ENCODE peak calls at places on chromosome 21, in ten cellular contexts. D, N, M, O, A, Z, P, J, C and E are unnamed samples.

GRCh38 chr21:26405735-26406361 is 167.2 kb downstream of the CYYR1 start:
- DNase-seq in D (peak), N (peak), M (peak), O (peak), A (peak), Z (peak), P (no peak), J (peak), C (no peak), E (peak)

GRCh38 chr21:46605759-46606426 is 1.0 kb upstream of the S100B start:
- DNase-seq in D (no peak), N (no peak), M (no peak), O (no peak), A (no peak), Z (no peak), P (peak), J (no peak), C (peak), E (no peak)

GRCh38 chr21:41621523-41621922 is 113.6 kb upstream of the TMPRSS2 start:
- DNase-seq in D (no peak), N (no peak), M (no peak), O (no peak), A (no peak), Z (peak), P (no peak), J (peak), C (no peak), E (no peak)

GRCh38 chr21:41701749-41702148 is 65.1 kb downstream of the RIPK4 start:
- DNase-seq in D (no peak), N (peak), M (no peak), O (no peak), A (no peak), Z (peak), P (no peak), J (no peak), C (no peak), E (no peak)

GRCh38 chr21:31914472-31914871 is 41.7 kb downstream of the HUNK start:
- DNase-seq in D (no peak), N (no peak), M (no peak), O (no peak), A (no peak), Z (no peak), P (no peak), J (no peak), C (no peak), E (no peak)

GRCh38 chr21:40847956-40848355 is 998 bp upstream of the DSCAM start:
- DNase-seq in D (no peak), N (no peak), M (peak), O (no peak), A (no peak), Z (no peak), P (no peak), J (no peak), C (no peak), E (no peak)

GRCh38 chr21:28136687-28137086 is 856.0 kb downstream of the LTN1 start:
- DNase-seq in D (no peak), N (no peak), M (no peak), O (no peak), A (no peak), Z (no peak), P (no peak), J (no peak), C (no peak), E (no peak)

GRCh38 chr21:38244885-38245869 is 11.6 kb upstream of the KCNJ15 start:
- DNase-seq in D (peak), N (no peak), M (no peak), O (peak), A (peak), Z (peak), P (no peak), J (peak), C (peak), E (no peak)

GRCh38 chr21:44509539-44509938 is 30.5 kb downstream of the KRTAP10-1 start:
- DNase-seq in D (no peak), N (no peak), M (no peak), O (no peak), A (no peak), Z (no peak), P (no peak), J (no peak), C (no peak), E (no peak)

GRCh38 chr21:39003982-39004775 is 179.1 kb downstream of the PSMG1 start:
- DNase-seq in D (peak), N (no peak), M (no peak), O (peak), A (peak), Z (peak), P (no peak), J (peak), C (no peak), E (no peak)

GRCh38 chr21:38267136-38267535 is 10.3 kb downstream of the KCNJ15 start:
- DNase-seq in D (no peak), N (no peak), M (no peak), O (no peak), A (no peak), Z (peak), P (no peak), J (no peak), C (no peak), E (no peak)

GRCh38 chr21:14863745-14864210 is 201.0 kb downstream of the NRIP1 start:
- DNase-seq in D (peak), N (peak), M (no peak), O (peak), A (peak), Z (peak), P (no peak), J (peak), C (no peak), E (no peak)

GRCh38 chr21:37758997-37759396 is 157.3 kb downstream of the KCNJ6 start:
- DNase-seq in D (peak), N (peak), M (peak), O (peak), A (peak), Z (peak), P (no peak), J (peak), C (no peak), E (no peak)

GRCh38 chr21:32007461-32007860 is 134.6 kb downstream of the HUNK start:
- DNase-seq in D (no peak), N (no peak), M (no peak), O (no peak), A (peak), Z (peak), P (no peak), J (no peak), C (no peak), E (no peak)

GRCh38 chr21:31866077-31866511 is 6.7 kb upstream of the HUNK start:
- DNase-seq in D (peak), N (peak), M (peak), O (peak), A (peak), Z (peak), P (peak), J (peak), C (peak), E (no peak)

GRCh38 chr21:28294046-28294445 is 698.6 kb downstream of the LTN1 start:
- DNase-seq in D (peak), N (no peak), M (no peak), O (peak), A (no peak), Z (peak), P (no peak), J (peak), C (no peak), E (no peak)

GRCh38 chr21:15199414-15199813 is 134.6 kb upstream of the NRIP1 start:
- DNase-seq in D (no peak), N (no peak), M (peak), O (no peak), A (no peak), Z (no peak), P (no peak), J (no peak), C (no peak), E (no peak)

GRCh38 chr21:38312822-38313221 is 56.0 kb downstream of the KCNJ15 start:
- DNase-seq in D (no peak), N (no peak), M (no peak), O (no peak), A (no peak), Z (no peak), P (no peak), J (no peak), C (no peak), E (no peak)

GRCh38 chr21:28543975-28544374 is 448.7 kb downstream of the LTN1 start:
- DNase-seq in D (no peak), N (no peak), M (no peak), O (peak), A (no peak), Z (peak), P (no peak), J (peak), C (no peak), E (no peak)

GRCh38 chr21:31173881-31174555 is 135.7 kb upstream of the KRTAP19-8 start:
- DNase-seq in D (peak), N (no peak), M (peak), O (peak), A (no peak), Z (no peak), P (no peak), J (peak), C (no peak), E (no peak)

GRCh38 chr21:26293291-26293946 is 122.8 kb upstream of the APP start:
- DNase-seq in D (no peak), N (no peak), M (no peak), O (no peak), A (no peak), Z (no peak), P (no peak), J (no peak), C (no peak), E (no peak)

GRCh38 chr21:41691205-41692203 is 75.3 kb downstream of the RIPK4 start:
- DNase-seq in D (no peak), N (peak), M (no peak), O (no peak), A (no peak), Z (no peak), P (no peak), J (no peak), C (no peak), E (no peak)

GRCh38 chr21:41065539-41065938 is 102.4 kb upstream of the BACE2 start:
- DNase-seq in D (peak), N (peak), M (no peak), O (no peak), A (no peak), Z (no peak), P (no peak), J (no peak), C (no peak), E (no peak)

GRCh38 chr21:15431053-15431452 is 298.7 kb upstream of the USP25 start:
- DNase-seq in D (no peak), N (no peak), M (no peak), O (no peak), A (no peak), Z (no peak), P (no peak), J (no peak), C (no peak), E (no peak)

GRCh38 chr21:39006653-39007417 is 176.4 kb downstream of the PSMG1 start:
- DNase-seq in D (peak), N (no peak), M (no peak), O (peak), A (no peak), Z (peak), P (peak), J (peak), C (no peak), E (no peak)

GRCh38 chr21:17903929-17904639 is 84.9 kb upstream of the C21orf91 start:
- DNase-seq in D (peak), N (no peak), M (no peak), O (peak), A (no peak), Z (peak), P (no peak), J (no peak), C (no peak), E (no peak)

GRCh38 chr21:38277501-38278111 is 20.8 kb downstream of the KCNJ15 start:
- DNase-seq in D (peak), N (peak), M (no peak), O (peak), A (peak), Z (peak), P (no peak), J (peak), C (no peak), E (peak)

GRCh38 chr21:41359289-41359688 is 2.5 kb upstream of the MX2 start:
- DNase-seq in D (no peak), N (no peak), M (peak), O (no peak), A (no peak), Z (no peak), P (no peak), J (no peak), C (no peak), E (no peak)

GRCh38 chr21:41043008-41043407 is 125.0 kb upstream of the BACE2 start:
- DNase-seq in D (no peak), N (no peak), M (no peak), O (no peak), A (no peak), Z (no peak), P (no peak), J (no peak), C (no peak), E (no peak)

GRCh38 chr21:44376606-44377005 is 23.2 kb downstream of the TRPM2 start:
- DNase-seq in D (no peak), N (no peak), M (no peak), O (no peak), A (no peak), Z (no peak), P (peak), J (no peak), C (no peak), E (no peak)

GRCh38 chr21:25385912-25386474 is 221.3 kb downstream of the MRPL39 start:
- DNase-seq in D (peak), N (peak), M (peak), O (peak), A (no peak), Z (peak), P (no peak), J (peak), C (no peak), E (peak)

GRCh38 chr21:15496896-15497295 is 232.9 kb upstream of the USP25 start:
- DNase-seq in D (no peak), N (no peak), M (no peak), O (no peak), A (no peak), Z (no peak), P (no peak), J (no peak), C (no peak), E (no peak)

GRCh38 chr21:42956824-42957632 is 17.3 kb upstream of the PKNOX1 start:
- DNase-seq in D (no peak), N (no peak), M (no peak), O (no peak), A (no peak), Z (no peak), P (no peak), J (no peak), C (no peak), E (no peak)
- H3K4me3 ChIP-seq in D (no peak), N (no peak), M (no peak), O (no peak), A (no peak), Z (no peak), P (no peak), J (no peak), C (no peak), E (no peak)

DNA sequence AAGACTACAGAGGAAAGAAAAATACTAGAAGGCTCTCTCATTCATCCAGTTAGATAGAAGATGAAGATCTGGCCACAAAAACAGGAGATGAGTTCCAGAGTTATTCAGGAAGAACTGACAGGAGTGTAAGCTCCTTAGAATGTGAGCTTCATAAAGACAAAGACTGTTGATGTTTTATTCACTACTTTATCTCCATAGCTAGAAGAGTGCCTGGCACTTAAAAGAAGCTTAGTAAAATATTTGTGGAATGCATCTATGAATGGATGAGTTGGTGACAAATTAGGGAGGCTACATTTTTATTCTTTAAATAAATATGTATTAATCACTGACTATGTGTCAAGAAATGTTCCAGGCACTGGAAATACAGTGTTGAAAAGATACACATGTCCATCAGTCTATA is 13.8 kb downstream of the CLDN17 start:
- DNase-seq in D (no peak), N (no peak), M (no peak), O (no peak), A (no peak), Z (no peak), P (no peak), J (no peak), C (no peak), E (no peak)
- TF ChIP-seq CTCF in D (no peak), N (no peak), M (no peak), O (no peak), A (no peak), Z (no peak), P (no peak), J (no peak), C (no peak), E (no peak)

DNA sequence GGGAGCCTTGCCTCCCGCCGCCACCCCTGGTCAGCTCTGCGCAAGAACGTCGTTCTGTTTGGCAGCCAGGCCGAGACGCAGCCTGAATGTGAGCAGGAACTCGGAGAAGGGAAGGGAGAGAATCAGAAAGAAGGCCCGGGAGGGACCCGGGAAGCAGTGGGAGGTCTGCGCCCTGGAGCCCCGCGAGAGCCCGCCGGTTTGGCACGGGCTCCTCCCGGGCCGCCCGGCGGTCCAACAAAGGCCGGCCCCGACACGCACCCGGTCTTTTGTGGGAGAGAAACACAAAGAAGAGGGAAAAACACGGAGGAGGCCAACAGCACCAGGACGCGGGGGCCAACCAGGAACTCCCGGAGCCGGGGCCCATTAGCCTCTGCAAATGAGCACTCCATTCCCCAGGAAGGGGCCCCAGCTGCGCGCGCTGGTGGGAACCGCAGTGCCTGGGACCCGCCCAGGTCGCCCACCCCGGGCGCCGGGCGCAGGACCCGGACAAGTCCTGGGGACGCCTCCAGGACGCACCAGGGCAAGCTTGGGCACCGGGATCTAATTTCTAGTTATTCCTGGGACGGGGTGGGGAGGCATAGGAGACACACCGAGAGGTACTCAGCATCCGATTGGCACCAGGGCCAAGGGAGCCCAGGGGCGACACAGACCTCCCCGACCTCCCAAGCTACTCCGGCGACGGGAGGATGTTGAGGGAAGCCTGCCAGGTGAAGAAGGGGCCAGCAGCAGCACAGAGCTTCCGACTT is 2.7 kb upstream of the OLIG2 start:
- DNase-seq in D (no peak), N (no peak), M (peak), O (no peak), A (no peak), Z (no peak), P (no peak), J (no peak), C (no peak), E (no peak)
- H3K4me3 ChIP-seq in D (no peak), N (no peak), M (peak), O (no peak), A (no peak), Z (no peak), P (peak), J (no peak), C (no peak), E (no peak)

GRCh38 chr21:34636961-34637360 is 22.0 kb upstream of the RCAN1 start:
- DNase-seq in D (no peak), N (no peak), M (no peak), O (no peak), A (no peak), Z (no peak), P (no peak), J (no peak), C (no peak), E (no peak)

GRCh38 chr21:34630536-34631143 is 15.7 kb upstream of the RCAN1 start:
- DNase-seq in D (peak), N (peak), M (peak), O (peak), A (peak), Z (peak), P (no peak), J (peak), C (no peak), E (peak)

GRCh38 chr21:34639250-34639649 is 24.3 kb upstream of the RCAN1 start:
- DNase-seq in D (no peak), N (no peak), M (no peak), O (no peak), A (no peak), Z (no peak), P (no peak), J (no peak), C (no peak), E (no peak)

GRCh38 chr21:34632498-34632897 is 17.6 kb upstream of the RCAN1 start:
- DNase-seq in D (no peak), N (no peak), M (no peak), O (no peak), A (no peak), Z (no peak), P (no peak), J (no peak), C (no peak), E (no peak)

DNA sequence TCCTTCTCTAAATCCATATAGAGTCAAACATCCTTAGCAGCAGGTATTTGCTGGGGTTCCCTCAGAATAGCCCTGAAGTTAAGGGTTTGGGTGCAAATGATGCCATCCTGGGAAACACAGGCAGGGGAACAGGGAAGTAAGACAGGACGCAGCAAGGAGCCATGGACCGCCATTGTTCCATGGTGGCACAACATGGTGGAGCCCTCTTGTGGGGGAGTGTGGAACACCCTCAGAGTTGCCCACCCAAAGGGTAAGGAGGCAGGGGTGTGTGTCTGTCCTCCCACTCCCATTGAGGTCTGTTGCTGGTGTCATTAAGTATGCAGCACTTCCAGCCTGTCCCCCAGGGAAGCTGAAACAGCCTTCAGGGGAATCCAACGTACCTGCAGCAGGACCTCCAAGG is 20.4 kb upstream of the RCAN1 start:
- DNase-seq in D (no peak), N (no peak), M (peak), O (no peak), A (no peak), Z (no peak), P (no peak), J (no peak), C (no peak), E (no peak)
- TF ChIP-seq CTCF in D (peak), N (peak), M (peak), O (peak), A (peak), Z (peak), P (peak), J (peak), C (peak), E (peak)

GRCh38 chr21:36261459-36261858 is 58.5 kb upstream of the MORC3 start:
- DNase-seq in D (no peak), N (no peak), M (no peak), O (no peak), A (no peak), Z (no peak), P (no peak), J (no peak), C (no peak), E (no peak)

GRCh38 chr21:36257657-36258056 is 62.3 kb upstream of the MORC3 start:
- DNase-seq in D (no peak), N (no peak), M (no peak), O (no peak), A (no peak), Z (no peak), P (no peak), J (no peak), C (no peak), E (no peak)

GRCh38 chr21:36260030-36260787 is 59.8 kb upstream of the MORC3 start:
- DNase-seq in D (peak), N (peak), M (peak), O (peak), A (peak), Z (peak), P (no peak), J (peak), C (peak), E (peak)

GRCh38 chr21:36263797-36264196 is 56.2 kb upstream of the MORC3 start:
- DNase-seq in D (no peak), N (no peak), M (no peak), O (no peak), A (no peak), Z (no peak), P (no peak), J (no peak), C (no peak), E (no peak)

DNA sequence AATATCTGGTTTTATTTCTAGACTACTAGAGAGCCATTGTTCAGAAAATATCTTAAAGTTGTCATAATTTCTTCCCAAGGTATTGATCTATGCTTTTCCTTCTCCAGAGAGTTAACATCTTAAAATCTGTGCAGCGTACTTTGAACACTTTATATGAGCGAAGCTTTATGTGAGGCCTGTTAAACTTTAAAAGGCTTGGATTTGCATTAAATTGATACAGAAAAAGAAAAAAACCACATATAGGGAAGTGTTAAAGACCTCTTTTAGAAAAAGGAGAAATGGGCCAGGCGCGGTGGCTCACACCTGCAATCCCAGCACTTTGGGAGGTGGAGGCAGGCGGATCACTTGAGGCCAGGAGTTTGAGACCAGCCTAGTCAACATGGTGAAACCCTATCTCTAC is 59.2 kb upstream of the MORC3 start:
- DNase-seq in D (no peak), N (no peak), M (no peak), O (no peak), A (no peak), Z (no peak), P (no peak), J (no peak), C (no peak), E (no peak)
- H3K4me3 ChIP-seq in D (no peak), N (no peak), M (no peak), O (no peak), A (no peak), Z (no peak), P (peak), J (peak), C (peak), E (no peak)